ENCODE peak calls at places on chromosomes 6 and 20, in six cellular contexts. M is iPS-NIHi11; Q is NT2/D1; X is activated CD8-positive, alpha-beta memory T cell treated with anti-CD3 and anti-CD28 coated beads for 48 hours; D is bronchial epithelial cell; I is IMR-90. E is an unnamed sample.

GRCh38 chr6:52106994-52107393 is 19.6 kb upstream of the PKHD1 start:
- DNase-seq in M (no peak), Q (no peak), X (no peak), D (no peak), I (no peak), E (no peak)

GRCh38 chr6:155939253-155939652 is 483.6 kb upstream of the NOX3 start:
- DNase-seq in M (no peak), Q (no peak), X (no peak), D (no peak), I (no peak), E (no peak)

GRCh38 chr6:24931296-24931695 is 4.5 kb downstream of the RIPOR2 start:
- DNase-seq in M (no peak), Q (no peak), X (no peak), D (no peak), I (peak), E (peak)

GRCh38 chr6:67694127-67694526 is 941.0 kb upstream of the ADGRB3 start:
- DNase-seq in M (no peak), Q (no peak), X (no peak), D (no peak), I (no peak), E (no peak)

GRCh38 chr20:54000262-54000661 is 70.1 kb downstream of the BCAS1 start:
- DNase-seq in M (no peak), Q (no peak), X (no peak), D (no peak), I (no peak), E (no peak)

GRCh38 chr20:49278817-49279676 is 1.2 kb upstream of the ZNFX1 start:
- DNase-seq in M (no peak), Q (no peak), X (no peak), D (no peak), I (no peak), E (no peak)

GRCh38 chr20:62376112-62377063 is 9.3 kb upstream of the LAMA5 start:
- DNase-seq in M (peak), Q (peak), X (no peak), D (peak), I (peak), E (no peak)

GRCh38 chr20:2706688-2707352 is 14.2 kb downstream of the EBF4 start:
- DNase-seq in M (no peak), Q (no peak), X (no peak), D (no peak), I (no peak), E (no peak)

GRCh38 chr6:85642774-85643529 is at the start of gene SYNCRIP:
- DNase-seq in M (peak), Q (peak), X (peak), D (peak), I (peak), E (peak)

GRCh38 chr6:150573041-150573681 is 26.5 kb upstream of the PLEKHG1 start:
- DNase-seq in M (no peak), Q (no peak), X (no peak), D (no peak), I (no peak), E (no peak)

GRCh38 chr6:134750669-134751068 is 199.2 kb downstream of the ALDH8A1 start:
- DNase-seq in M (no peak), Q (no peak), X (no peak), D (no peak), I (peak), E (peak)

GRCh38 chr20:56324806-56325205 is 34.0 kb upstream of the FAM210B start:
- DNase-seq in M (no peak), Q (no peak), X (no peak), D (peak), I (no peak), E (no peak)

GRCh38 chr6:164379786-164380185 is 929.6 kb downstream of the C6orf118 start:
- DNase-seq in M (no peak), Q (no peak), X (no peak), D (peak), I (no peak), E (peak)

GRCh38 chr20:23096986-23097520 is 10.9 kb upstream of the CD93 start:
- DNase-seq in M (no peak), Q (no peak), X (no peak), D (peak), I (no peak), E (no peak)

GRCh38 chr20:1302578-1303541 is 26.1 kb downstream of the SDCBP2 start:
- DNase-seq in M (no peak), Q (no peak), X (no peak), D (no peak), I (no peak), E (peak)

GRCh38 chr20:33493076-33493766 is 3.3 kb downstream of the CBFA2T2 start:
- DNase-seq in M (no peak), Q (no peak), X (no peak), D (no peak), I (no peak), E (no peak)

GRCh38 chr6:149463781-149464180 is 21.0 kb downstream of the ZC3H12D start:
- DNase-seq in M (no peak), Q (no peak), X (no peak), D (no peak), I (peak), E (no peak)

GRCh38 chr6:77463881-77464867 is 883 bp upstream of the HTR1B start:
- DNase-seq in M (peak), Q (peak), X (no peak), D (no peak), I (no peak), E (no peak)

GRCh38 chr6:115969930-115970273 is 90.8 kb downstream of the FRK start:
- DNase-seq in M (no peak), Q (no peak), X (no peak), D (peak), I (peak), E (no peak)

GRCh38 chr20:47360489-47361267 is 4.2 kb upstream of the ZMYND8 start:
- DNase-seq in M (peak), Q (peak), X (no peak), D (peak), I (peak), E (peak)

E was measured in astrocyte.